ENCODE peak calls at places on chromosomes 5 and 9, in seven cellular contexts. Y is IMR-90, L is right lobe of liver, W is A549, E is adrenal gland, F is stomach, M is ovary. X is an unnamed sample.

GRCh38 chr5:175741556-175741955 is 83.7 kb downstream of the HRH2 start:
- DNase-seq in Y (no peak), L (no peak), W (no peak), E (no peak), F (no peak), M (no peak), X (no peak)

GRCh38 chr5:132408965-132409364 is 39.5 kb downstream of the SLC22A5 start:
- DNase-seq in Y (no peak), L (peak), W (no peak), E (no peak), F (no peak), M (no peak), X (no peak)

GRCh38 chr5:154485850-154486426 is 7.9 kb upstream of the HAND1 start:
- DNase-seq in Y (no peak), L (no peak), W (no peak), E (no peak), F (no peak), M (no peak), X (no peak)

GRCh38 chr9:100427366-100428263 is 672 bp downstream of the MSANTD3 start:
- DNase-seq in Y (peak), L (peak), W (peak), E (peak), F (peak), M (peak), X (peak)

GRCh38 chr5:176183321-176184074 is 54.7 kb upstream of the SIMC1 start:
- DNase-seq in Y (no peak), L (no peak), W (no peak), E (no peak), F (no peak), M (no peak), X (no peak)

GRCh38 chr9:90086076-90086475 is 481.3 kb downstream of the GADD45G start:
- DNase-seq in Y (no peak), L (no peak), W (no peak), E (no peak), F (peak), M (no peak), X (no peak)

GRCh38 chr5:149007174-149007573 is 55.7 kb downstream of the SH3TC2 start:
- DNase-seq in Y (peak), L (no peak), W (no peak), E (no peak), F (no peak), M (no peak), X (no peak)

GRCh38 chr5:59466271-59466670 is 427.3 kb downstream of the PDE4D start:
- DNase-seq in Y (no peak), L (peak), W (no peak), E (no peak), F (no peak), M (no peak), X (no peak)

GRCh38 chr5:174119386-174119785 is 73.9 kb downstream of the NSG2 start:
- DNase-seq in Y (no peak), L (no peak), W (no peak), E (no peak), F (no peak), M (peak), X (no peak)

GRCh38 chr9:33341182-33341581 is 50.9 kb downstream of the NFX1 start:
- DNase-seq in Y (no peak), L (no peak), W (no peak), E (no peak), F (no peak), M (no peak), X (no peak)

GRCh38 chr5:41869150-41869738 is 981 bp downstream of the OXCT1 start:
- DNase-seq in Y (peak), L (peak), W (no peak), E (peak), F (peak), M (peak), X (peak)

GRCh38 chr9:133142657-133143592 is 20.8 kb downstream of the GBGT1 start:
- DNase-seq in Y (no peak), L (no peak), W (no peak), E (no peak), F (peak), M (no peak), X (no peak)

GRCh38 chr5:125559296-125559695 is 812.9 kb upstream of the ZNF608 start:
- DNase-seq in Y (peak), L (no peak), W (peak), E (peak), F (no peak), M (no peak), X (no peak)

GRCh38 chr5:178069909-178070308 is 43.4 kb upstream of the N4BP3 start:
- DNase-seq in Y (peak), L (no peak), W (peak), E (no peak), F (no peak), M (peak), X (no peak)

GRCh38 chr5:176740131-176740701 is 70.1 kb upstream of the UNC5A start:
- DNase-seq in Y (no peak), L (peak), W (no peak), E (no peak), F (peak), M (no peak), X (no peak)

GRCh38 chr5:9851458-9851857 is 221.3 kb upstream of the TAS2R1 start:
- DNase-seq in Y (peak), L (no peak), W (peak), E (no peak), F (no peak), M (no peak), X (no peak)

GRCh38 chr9:124281934-124282351 is 24.2 kb downstream of the NEK6 start:
- DNase-seq in Y (no peak), L (no peak), W (no peak), E (peak), F (peak), M (no peak), X (no peak)

GRCh38 chr9:69396759-69397158 is 71.7 kb downstream of the ENTREP1 start:
- DNase-seq in Y (no peak), L (no peak), W (no peak), E (no peak), F (no peak), M (no peak), X (no peak)

GRCh38 chr5:10762178-10762775 is 1.2 kb upstream of the DAP start:
- DNase-seq in Y (no peak), L (peak), W (no peak), E (peak), F (peak), M (no peak), X (peak)

GRCh38 chr9:114035221-114035844 is 42.8 kb downstream of the AMBP start:
- DNase-seq in Y (no peak), L (no peak), W (no peak), E (peak), F (no peak), M (no peak), X (no peak)

GRCh38 chr5:72210913-72211670 is 103.8 kb downstream of the MAP1B start:
- DNase-seq in Y (peak), L (no peak), W (peak), E (peak), F (peak), M (peak), X (peak)

GRCh38 chr9:117074782-117075510 is 339.9 kb downstream of the ASTN2 start:
- DNase-seq in Y (no peak), L (no peak), W (no peak), E (no peak), F (no peak), M (no peak), X (no peak)

GRCh38 chr9:18190671-18191374 is 283.1 kb upstream of the ADAMTSL1 start:
- DNase-seq in Y (no peak), L (peak), W (no peak), E (no peak), F (no peak), M (no peak), X (no peak)

GRCh38 chr5:98214240-98215051 is 559.0 kb upstream of the RGMB start:
- DNase-seq in Y (peak), L (no peak), W (no peak), E (no peak), F (no peak), M (no peak), X (no peak)

GRCh38 chr9:96166981-96167380 is 135.0 kb downstream of the HSD17B3 start:
- DNase-seq in Y (no peak), L (no peak), W (no peak), E (no peak), F (no peak), M (no peak), X (no peak)

GRCh38 chr5:146457431-146457830 is 10.3 kb downstream of the TCERG1 start:
- DNase-seq in Y (no peak), L (no peak), W (no peak), E (no peak), F (no peak), M (no peak), X (no peak)

GRCh38 chr5:134086943-134087305 is 27.6 kb upstream of the TCF7 start:
- DNase-seq in Y (no peak), L (no peak), W (no peak), E (no peak), F (no peak), M (no peak), X (no peak)

GRCh38 chr5:124452389-124452788 is 294.1 kb downstream of the ZNF608 start:
- DNase-seq in Y (no peak), L (no peak), W (no peak), E (no peak), F (no peak), M (no peak), X (no peak)

GRCh38 chr5:32315221-32316014 is 2.7 kb upstream of the MTMR12 start:
- DNase-seq in Y (no peak), L (no peak), W (no peak), E (no peak), F (no peak), M (no peak), X (no peak)

GRCh38 chr9:35689601-35690446 is at the start of gene TPM2:
- DNase-seq in Y (peak), L (peak), W (peak), E (peak), F (peak), M (peak), X (peak)

GRCh38 chr5:139738777-139739611 is 56.6 kb upstream of the PSD2 start:
- DNase-seq in Y (no peak), L (no peak), W (no peak), E (no peak), F (peak), M (no peak), X (no peak)

GRCh38 chr5:4627887-4628286 is 512.2 kb upstream of the ADAMTS16 start:
- DNase-seq in Y (no peak), L (no peak), W (no peak), E (no peak), F (no peak), M (no peak), X (no peak)

GRCh38 chr9:33778700-33779351 is 16.5 kb upstream of the PRSS3 start:
- DNase-seq in Y (peak), L (no peak), W (peak), E (peak), F (peak), M (no peak), X (no peak)

GRCh38 chr9:100492952-100493351 is 20.0 kb downstream of the TMEFF1 start:
- DNase-seq in Y (peak), L (no peak), W (peak), E (no peak), F (no peak), M (no peak), X (no peak)

GRCh38 chr5:172418847-172419810 is 35.2 kb downstream of the SH3PXD2B start:
- DNase-seq in Y (no peak), L (no peak), W (no peak), E (no peak), F (no peak), M (no peak), X (peak)

GRCh38 chr5:1874820-1875219 is 7.9 kb downstream of the IRX4 start:
- DNase-seq in Y (no peak), L (no peak), W (no peak), E (no peak), F (no peak), M (no peak), X (no peak)

GRCh38 chr5:95923918-95924559 is 37.6 kb downstream of the ELL2 start:
- DNase-seq in Y (no peak), L (no peak), W (no peak), E (no peak), F (no peak), M (no peak), X (no peak)

GRCh38 chr9:79489241-79490000 is 82.3 kb upstream of the TLE4 start:
- DNase-seq in Y (peak), L (no peak), W (peak), E (no peak), F (no peak), M (peak), X (no peak)

DNA sequence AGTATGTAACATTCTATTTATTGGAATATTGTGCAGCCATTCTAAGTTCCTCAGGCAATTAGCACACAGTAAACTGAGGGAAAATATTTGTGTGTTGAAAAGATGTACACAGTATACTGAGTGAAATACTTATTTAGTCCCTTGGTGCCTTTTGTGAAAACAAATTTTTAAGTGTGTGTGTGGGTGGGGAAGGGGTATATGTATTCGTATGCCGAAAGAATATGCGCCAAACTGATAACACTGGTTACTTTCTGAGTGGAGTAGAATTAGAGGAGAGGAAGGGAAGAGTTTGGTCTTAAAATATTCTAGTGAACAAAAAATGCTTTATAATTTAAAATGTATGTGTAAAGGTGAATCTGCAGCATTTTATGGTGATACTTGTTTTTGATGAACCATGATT is 3.1 kb downstream of the DCP2 start:
- DNase-seq in Y (no peak), L (no peak), W (no peak), E (no peak), F (no peak), M (no peak), X (no peak)
- H3K4me3 ChIP-seq in Y (no peak), L (no peak), W (no peak), E (no peak), F (no peak), M (no peak), X (no peak)

GRCh38 chr9:128550770-128551651 is 1.4 kb upstream of the SPTAN1 start:
- DNase-seq in Y (peak), L (no peak), W (no peak), E (no peak), F (no peak), M (peak), X (peak)

GRCh38 chr9:128552153-128552743 is at the start of gene SPTAN1:
- DNase-seq in Y (peak), L (peak), W (peak), E (peak), F (peak), M (peak), X (peak)

GRCh38 chr9:128551652-128552152 is 685 bp upstream of the SPTAN1 start:
- DNase-seq in Y (no peak), L (no peak), W (no peak), E (no peak), F (no peak), M (no peak), X (no peak)

GRCh38 chr9:128548876-128549275 is 3.5 kb upstream of the SPTAN1 start:
- DNase-seq in Y (no peak), L (no peak), W (no peak), E (no peak), F (no peak), M (no peak), X (no peak)

GRCh38 chr9:128550226-128550625 is 2.2 kb upstream of the SPTAN1 start:
- DNase-seq in Y (no peak), L (no peak), W (no peak), E (no peak), F (no peak), M (no peak), X (no peak)
- H3K27ac ChIP-seq in Y (no peak), L (no peak), W (peak), E (peak), F (peak), M (no peak), X (peak)

GRCh38 chr5:143251946-143252345 is 151.5 kb downstream of the NR3C1 start:
- DNase-seq in Y (no peak), L (no peak), W (no peak), E (no peak), F (no peak), M (no peak), X (no peak)
- TF ChIP-seq POLR2A in Y (no peak), L (no peak), W (no peak), E (no peak), F (no peak), M (no peak), X (no peak)

GRCh38 chr9:131679261-131680020 is 60.4 kb downstream of the RAPGEF1 start:
- DNase-seq in Y (no peak), L (no peak), W (no peak), E (no peak), F (no peak), M (no peak), X (no peak)

GRCh38 chr9:131677051-131677444 is 62.8 kb downstream of the RAPGEF1 start:
- DNase-seq in Y (peak), L (no peak), W (no peak), E (no peak), F (no peak), M (no peak), X (no peak)

GRCh38 chr9:131676431-131676972 is 63.4 kb downstream of the RAPGEF1 start:
- DNase-seq in Y (no peak), L (no peak), W (no peak), E (no peak), F (no peak), M (no peak), X (no peak)

GRCh38 chr9:131677445-131678180 is 62.3 kb downstream of the RAPGEF1 start:
- DNase-seq in Y (peak), L (no peak), W (no peak), E (no peak), F (no peak), M (no peak), X (no peak)

GRCh38 chr9:131678499-131679111 is 61.3 kb downstream of the RAPGEF1 start:
- DNase-seq in Y (peak), L (peak), W (peak), E (peak), F (peak), M (no peak), X (peak)
- H3K4me3 ChIP-seq in Y (no peak), L (no peak), W (no peak), E (no peak), F (no peak), M (no peak), X (no peak)

GRCh38 chr5:88484367-88484766 is 215.7 kb upstream of the TMEM161B start:
- DNase-seq in Y (no peak), L (no peak), W (no peak), E (no peak), F (no peak), M (no peak), X (no peak)
- H3K27ac ChIP-seq in Y (no peak), L (no peak), W (no peak), E (no peak), F (no peak), M (no peak), X (no peak)

X was measured in uterus.